ENCODE peak calls at places on chromosomes 3 and 15, in five cellular contexts. I is right lobe of liver, U is body of pancreas, H is heart left ventricle, N is IMR-90. R is an unnamed sample.

GRCh38 chr3:152011812-152012735 is 138.6 kb downstream of the SUCNR1 start:
- DNase-seq in I (no peak), U (no peak), H (no peak), N (no peak), R (no peak)

GRCh38 chr3:128458746-128459450 is 7.8 kb downstream of the DNAJB8 start:
- DNase-seq in I (no peak), U (no peak), H (no peak), N (no peak), R (no peak)

GRCh38 chr15:85500060-85500708 is 119.8 kb downstream of the AKAP13 start:
- DNase-seq in I (no peak), U (no peak), H (no peak), N (no peak), R (no peak)

GRCh38 chr3:163043074-163043473 is 1546.5 kb downstream of the OTOL1 start:
- DNase-seq in I (no peak), U (no peak), H (no peak), N (peak), R (no peak)

GRCh38 chr3:137988152-137988551 is 21.8 kb upstream of the CLDN18 start:
- DNase-seq in I (no peak), U (no peak), H (no peak), N (no peak), R (no peak)

GRCh38 chr3:185625784-185626183 is 39.7 kb downstream of the SENP2 start:
- DNase-seq in I (no peak), U (no peak), H (no peak), N (no peak), R (no peak)

GRCh38 chr3:97009427-97010019 is 195.1 kb downstream of the EPHA6 start:
- DNase-seq in I (no peak), U (no peak), H (no peak), N (no peak), R (no peak)

GRCh38 chr3:87173071-87173470 is 54.0 kb upstream of the CHMP2B start:
- DNase-seq in I (no peak), U (no peak), H (no peak), N (no peak), R (no peak)

GRCh38 chr15:55518641-55519040 is 10.6 kb upstream of the DNAAF4 start:
- DNase-seq in I (no peak), U (no peak), H (no peak), N (no peak), R (no peak)

GRCh38 chr15:27550635-27551034 is 548.5 kb downstream of the OCA2 start:
- DNase-seq in I (no peak), U (no peak), H (no peak), N (no peak), R (no peak)

GRCh38 chr3:13372656-13373055 is 47.5 kb downstream of the NUP210 start:
- DNase-seq in I (no peak), U (no peak), H (no peak), N (no peak), R (no peak)

GRCh38 chr3:105661461-105661860 is 207.4 kb downstream of the CBLB start:
- DNase-seq in I (no peak), U (no peak), H (no peak), N (no peak), R (no peak)

GRCh38 chr3:21920431-21920830 is 169.4 kb upstream of the ZNF385D start:
- DNase-seq in I (no peak), U (no peak), H (no peak), N (peak), R (no peak)

GRCh38 chr15:64146041-64146440 is 5.5 kb upstream of the SNX22 start:
- DNase-seq in I (no peak), U (no peak), H (peak), N (no peak), R (peak)

GRCh38 chr3:59185586-59186381 is 136.0 kb upstream of the CFAP20DC start:
- DNase-seq in I (no peak), U (no peak), H (no peak), N (peak), R (no peak)

GRCh38 chr3:71080517-71081083 is 502.9 kb downstream of the FOXP1 start:
- DNase-seq in I (no peak), U (no peak), H (no peak), N (no peak), R (no peak)

GRCh38 chr15:75648156-75649000 is 666 bp downstream of the SNX33 start:
- DNase-seq in I (peak), U (peak), H (peak), N (no peak), R (peak)

GRCh38 chr15:79970921-79971434 is at the start of gene BCL2A1:
- DNase-seq in I (no peak), U (no peak), H (no peak), N (peak), R (no peak)

GRCh38 chr3:134103470-134103869 is 73.7 kb upstream of the SLCO2A1 start:
- DNase-seq in I (no peak), U (no peak), H (no peak), N (no peak), R (no peak)

GRCh38 chr3:16064660-16065414 is 109.6 kb upstream of the GALNT15 start:
- DNase-seq in I (peak), U (peak), H (peak), N (peak), R (peak)

GRCh38 chr3:184514151-184514490 is 47.5 kb upstream of the EPHB3 start:
- DNase-seq in I (no peak), U (no peak), H (no peak), N (no peak), R (no peak)

GRCh38 chr15:68353418-68354145 is 76.0 kb downstream of the FEM1B start:
- DNase-seq in I (no peak), U (no peak), H (no peak), N (peak), R (no peak)

GRCh38 chr3:127052121-127052561 is 69.2 kb downstream of the PLXNA1 start:
- DNase-seq in I (no peak), U (no peak), H (peak), N (no peak), R (peak)

GRCh38 chr3:60240558-60240957 is 1010.7 kb downstream of the FHIT start:
- DNase-seq in I (no peak), U (no peak), H (no peak), N (no peak), R (no peak)

GRCh38 chr3:152836269-152836668 is 1.3 kb downstream of the P2RY1 start:
- DNase-seq in I (no peak), U (no peak), H (no peak), N (no peak), R (no peak)

GRCh38 chr3:64623125-64623524 is 64.7 kb downstream of the ADAMTS9 start:
- DNase-seq in I (no peak), U (no peak), H (no peak), N (no peak), R (no peak)

GRCh38 chr3:33152363-33153360 is 38.8 kb downstream of the CRTAP start:
- DNase-seq in I (no peak), U (no peak), H (no peak), N (no peak), R (no peak)

GRCh38 chr3:189303584-189303983 is 131.8 kb downstream of the TPRG1 start:
- DNase-seq in I (no peak), U (no peak), H (no peak), N (no peak), R (no peak)

GRCh38 chr3:189305412-189305811 is 133.6 kb downstream of the TPRG1 start:
- DNase-seq in I (no peak), U (no peak), H (no peak), N (no peak), R (no peak)

GRCh38 chr3:189307963-189308362 is 136.2 kb downstream of the TPRG1 start:
- DNase-seq in I (no peak), U (no peak), H (no peak), N (no peak), R (no peak)

GRCh38 chr3:189301479-189301878 is 129.7 kb downstream of the TPRG1 start:
- DNase-seq in I (no peak), U (no peak), H (no peak), N (no peak), R (no peak)

DNA sequence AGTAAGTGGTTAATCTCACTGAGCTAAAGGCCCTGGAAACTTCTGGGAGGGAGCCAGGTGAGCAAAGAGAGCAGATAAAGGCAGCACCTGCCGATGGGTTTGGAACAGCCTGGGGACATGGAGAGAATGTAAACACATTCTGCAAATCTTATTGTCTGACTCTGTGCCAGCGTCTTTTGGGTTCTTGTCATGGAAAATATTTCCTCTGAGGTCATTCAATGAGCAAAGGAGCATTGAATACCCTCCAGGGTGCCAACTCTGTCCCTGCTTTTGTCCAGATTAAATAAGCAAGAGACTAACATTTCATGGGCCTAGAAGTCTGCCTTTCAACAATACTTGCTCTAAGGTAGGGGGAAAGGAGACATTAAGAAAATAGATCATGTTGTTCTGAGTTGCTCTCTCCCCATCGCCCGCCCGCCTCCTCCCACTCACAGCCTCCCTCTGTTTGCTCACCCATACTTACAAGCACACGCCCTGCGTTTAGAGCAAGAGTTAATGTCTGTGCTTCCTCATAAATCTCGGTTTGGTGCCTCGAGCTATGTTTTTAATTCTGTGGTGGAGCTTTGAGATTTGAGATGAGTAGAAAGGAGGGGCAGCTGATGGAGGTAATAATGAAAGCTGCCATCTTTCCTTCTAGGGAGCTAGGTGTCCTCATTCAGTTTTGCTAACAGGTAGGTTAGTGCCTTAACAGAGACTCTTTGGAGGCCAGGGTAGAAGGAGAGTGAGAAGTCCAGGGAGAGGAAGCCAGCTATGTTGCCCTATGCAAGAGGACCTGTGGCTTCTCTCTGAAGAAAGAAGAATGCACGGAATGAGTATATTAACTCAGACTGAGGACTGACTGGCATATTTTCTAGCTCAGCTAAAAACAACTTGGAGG is 132.9 kb downstream of the TPRG1 start:
- DNase-seq in I (peak), U (peak), H (no peak), N (no peak), R (no peak)
- TF ChIP-seq POLR2A in I (no peak), U (no peak), H (no peak), N (no peak), R (no peak)

DNA sequence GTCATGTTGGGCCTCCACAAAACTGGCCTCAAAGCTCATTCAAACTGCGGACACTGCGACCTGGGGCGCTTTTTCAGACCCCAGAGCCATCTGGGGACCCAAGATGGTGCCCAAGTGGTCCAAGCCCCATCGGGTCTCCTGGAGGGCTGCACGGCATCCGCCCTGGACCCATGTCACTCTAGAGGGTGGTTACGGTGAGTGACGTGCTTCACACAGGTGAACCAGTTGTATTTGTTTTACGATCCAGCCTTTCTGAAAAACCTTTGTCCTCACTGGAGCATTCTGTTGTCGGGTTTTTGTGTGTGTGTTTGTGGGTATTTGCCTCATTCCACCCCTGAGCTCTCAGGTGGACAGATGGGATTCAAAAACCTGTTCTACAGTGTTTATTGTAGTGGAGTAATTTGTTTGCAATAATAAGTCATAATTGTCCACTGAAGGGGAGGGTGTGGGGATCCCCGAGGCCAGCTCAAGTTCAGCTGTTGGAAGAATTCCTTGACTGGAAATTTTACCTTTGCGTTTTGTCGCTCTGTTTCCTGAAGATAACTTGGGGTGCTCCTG is 1.9 kb downstream of the SLC51A start:
- DNase-seq in I (no peak), U (no peak), H (no peak), N (no peak), R (peak)
- H3K4me3 ChIP-seq in I (peak), U (no peak), H (no peak), N (no peak), R (no peak)

GRCh38 chr3:113245775-113246174 is 34.4 kb downstream of the BOC start:
- DNase-seq in I (no peak), U (no peak), H (peak), N (peak), R (peak)
- H3K27ac ChIP-seq in I (no peak), U (no peak), H (peak), N (no peak), R (peak)

GRCh38 chr15:63070681-63071129 is 28.2 kb downstream of the TPM1 start:
- DNase-seq in I (no peak), U (no peak), H (no peak), N (no peak), R (no peak)

GRCh38 chr15:63072023-63072650 is 29.6 kb downstream of the TPM1 start:
- DNase-seq in I (no peak), U (no peak), H (no peak), N (no peak), R (no peak)

GRCh38 chr15:63072809-63073277 is 30.3 kb downstream of the TPM1 start:
- DNase-seq in I (no peak), U (no peak), H (no peak), N (no peak), R (no peak)

GRCh38 chr15:63069616-63069952 is 27.0 kb downstream of the TPM1 start:
- DNase-seq in I (no peak), U (no peak), H (no peak), N (no peak), R (no peak)

DNA sequence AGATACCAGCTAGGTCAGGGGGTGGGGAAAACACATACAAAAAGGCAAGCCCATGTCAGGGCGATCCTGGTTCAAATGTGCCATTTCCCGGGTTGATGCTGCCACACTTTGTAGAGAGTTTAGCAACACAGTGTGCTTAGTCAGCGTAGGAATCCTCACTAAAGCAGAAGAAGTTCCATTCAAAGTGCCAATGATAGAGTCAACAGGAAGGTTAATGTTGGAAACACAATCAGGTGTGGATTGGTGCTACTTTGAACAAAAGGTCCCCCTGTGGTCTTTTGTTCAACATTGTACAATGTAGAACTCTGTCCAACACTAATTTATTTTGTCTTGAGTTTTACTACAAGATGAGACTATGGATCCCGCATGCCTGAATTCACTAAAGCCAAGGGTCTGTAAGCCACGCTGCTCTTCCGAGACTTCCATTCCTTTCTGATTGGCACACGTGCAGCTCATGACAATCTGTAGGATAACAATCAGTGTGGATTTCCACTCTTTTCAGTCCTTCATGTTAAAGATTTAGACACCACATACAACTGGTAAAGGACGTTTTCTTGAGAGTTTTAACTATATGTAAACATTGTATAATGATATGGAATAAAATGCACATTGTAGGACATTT is 28.9 kb downstream of the TPM1 start:
- DNase-seq in I (no peak), U (no peak), H (no peak), N (no peak), R (no peak)
- TF ChIP-seq POLR2A in I (no peak), U (no peak), H (no peak), N (peak), R (no peak)

GRCh38 chr3:279325-279724 is 82.8 kb downstream of the CHL1 start:
- DNase-seq in I (no peak), U (no peak), H (no peak), N (no peak), R (no peak)
- H3K4me3 ChIP-seq in I (no peak), U (no peak), H (no peak), N (no peak), R (no peak)

R was measured in sigmoid colon.